ENCODE peak calls at places on chromosomes 6 and 20, in four cellular contexts. K, P, X and Z are unnamed samples.

GRCh38 chr6:93317587-93317986 is 101.8 kb downstream of the EPHA7 start:
- DNase-seq in K (no peak), P (no peak), X (no peak), Z (no peak)

GRCh38 chr20:38450412-38450975 is 15.4 kb upstream of the SNHG17 start:
- DNase-seq in K (no peak), P (no peak), X (no peak), Z (no peak)

GRCh38 chr6:161630674-161631073 is 356.8 kb upstream of the AGPAT4 start:
- DNase-seq in K (no peak), P (no peak), X (no peak), Z (no peak)

GRCh38 chr6:123802697-123803455 is 789 bp upstream of the NKAIN2 start:
- DNase-seq in K (no peak), P (peak), X (peak), Z (peak)

GRCh38 chr6:169843991-169844390 is 92.6 kb downstream of the ERMARD start:
- DNase-seq in K (no peak), P (no peak), X (no peak), Z (no peak)

GRCh38 chr6:105781905-105782304 is 304.2 kb upstream of the PRDM1 start:
- DNase-seq in K (no peak), P (no peak), X (no peak), Z (no peak)

GRCh38 chr6:137811121-137811911 is 55.7 kb upstream of the TNFAIP3 start:
- DNase-seq in K (peak), P (peak), X (peak), Z (peak)

GRCh38 chr20:23094927-23095326 is 8.8 kb upstream of the CD93 start:
- DNase-seq in K (no peak), P (no peak), X (no peak), Z (no peak)

GRCh38 chr6:18978330-18979128 is 591.4 kb downstream of the RNF144B start:
- DNase-seq in K (no peak), P (peak), X (no peak), Z (no peak)

GRCh38 chr20:5120189-5120484 is 379 bp upstream of the PCNA start:
- DNase-seq in K (no peak), P (no peak), X (no peak), Z (no peak)

GRCh38 chr6:158803733-158804143 is 15.4 kb downstream of the EZR start:
- DNase-seq in K (no peak), P (no peak), X (no peak), Z (peak)

GRCh38 chr6:145656128-145656527 is 79.2 kb downstream of the EPM2A start:
- DNase-seq in K (no peak), P (no peak), X (no peak), Z (no peak)

GRCh38 chr6:34027939-34028441 is 117.9 kb downstream of the GRM4 start:
- DNase-seq in K (no peak), P (no peak), X (no peak), Z (no peak)

GRCh38 chr20:41524980-41525613 is 93.1 kb downstream of the CHD6 start:
- DNase-seq in K (no peak), P (no peak), X (no peak), Z (peak)

GRCh38 chr20:37457928-37458327 is 63.1 kb upstream of the NNAT start:
- DNase-seq in K (no peak), P (no peak), X (no peak), Z (no peak)

GRCh38 chr20:21395666-21396044 is 1.7 kb downstream of the NKX2-4 start:
- DNase-seq in K (no peak), P (no peak), X (no peak), Z (peak)

GRCh38 chr6:71733970-71734899 is 152.1 kb upstream of the RIMS1 start:
- DNase-seq in K (no peak), P (no peak), X (no peak), Z (no peak)

GRCh38 chr6:136520520-136520919 is 29.7 kb downstream of the MAP7 start:
- DNase-seq in K (no peak), P (no peak), X (no peak), Z (no peak)

GRCh38 chr6:158060447-158061360 is 79.0 kb downstream of the SYNJ2 start:
- DNase-seq in K (no peak), P (peak), X (no peak), Z (peak)

GRCh38 chr6:159679091-159680077 is 13.7 kb downstream of the SOD2 start:
- DNase-seq in K (no peak), P (no peak), X (no peak), Z (no peak)

GRCh38 chr6:122730775-122731386 is 48.6 kb upstream of the FABP7 start:
- DNase-seq in K (no peak), P (peak), X (no peak), Z (no peak)

GRCh38 chr6:49553353-49553752 is 2.9 kb downstream of the C6orf141 start:
- DNase-seq in K (no peak), P (no peak), X (no peak), Z (no peak)

GRCh38 chr20:25269833-25270170 is 21.9 kb downstream of the PYGB start:
- DNase-seq in K (no peak), P (no peak), X (no peak), Z (no peak)

GRCh38 chr6:109045423-109046012 is 49.1 kb downstream of the SESN1 start:
- DNase-seq in K (no peak), P (no peak), X (no peak), Z (no peak)

GRCh38 chr20:60139663-60140446 is 181.6 kb downstream of the CDH26 start:
- DNase-seq in K (no peak), P (no peak), X (no peak), Z (no peak)

GRCh38 chr6:49326337-49326736 is 136.7 kb downstream of the MMUT start:
- DNase-seq in K (no peak), P (no peak), X (no peak), Z (no peak)

GRCh38 chr6:158817298-158818007 is 1.7 kb downstream of the EZR start:
- DNase-seq in K (no peak), P (no peak), X (no peak), Z (peak)

GRCh38 chr6:109448615-109449014 is 7.0 kb downstream of the MICAL1 start:
- DNase-seq in K (no peak), P (no peak), X (no peak), Z (no peak)

GRCh38 chr20:3714092-3714491 is 1.7 kb upstream of the SIGLEC1 start:
- DNase-seq in K (no peak), P (no peak), X (no peak), Z (no peak)

GRCh38 chr20:9035129-9035528 is 33.8 kb upstream of the PLCB4 start:
- DNase-seq in K (no peak), P (no peak), X (no peak), Z (no peak)

GRCh38 chr6:144898052-144898689 is 613.0 kb downstream of the UTRN start:
- DNase-seq in K (no peak), P (no peak), X (no peak), Z (no peak)

GRCh38 chr6:1001655-1002349 is 308.9 kb upstream of the EXOC2 start:
- DNase-seq in K (no peak), P (no peak), X (no peak), Z (peak)

GRCh38 chr20:55200317-55200716 is 724.9 kb downstream of the DOK5 start:
- DNase-seq in K (no peak), P (no peak), X (no peak), Z (no peak)

GRCh38 chr20:14334306-14334930 is 3.0 kb downstream of the FLRT3 start:
- DNase-seq in K (no peak), P (peak), X (no peak), Z (no peak)

GRCh38 chr20:57330998-57331397 is 1.4 kb downstream of the SPO11 start:
- DNase-seq in K (no peak), P (no peak), X (no peak), Z (no peak)

GRCh38 chr20:61299088-61299487 is 47.0 kb downstream of the CDH4 start:
- DNase-seq in K (no peak), P (no peak), X (no peak), Z (no peak)

GRCh38 chr20:12434672-12435071 is 517.0 kb downstream of the BTBD3 start:
- DNase-seq in K (no peak), P (no peak), X (no peak), Z (no peak)

GRCh38 chr6:165618241-165618640 is 44.8 kb downstream of the PDE10A start:
- DNase-seq in K (no peak), P (no peak), X (no peak), Z (no peak)

GRCh38 chr20:63821824-63822223 is 9.2 kb downstream of the ZBTB46 start:
- DNase-seq in K (no peak), P (no peak), X (no peak), Z (no peak)